ENCODE peak calls at places on chromosomes 11 and 22, in nine cellular contexts. One of them, this sample, is unnamed.

GRCh38 chr11:93614111-93614784 is 47.2 kb upstream of the CEP295 start:
- DNase-seq in neural progenitor cell: peak
- DNase-seq in D341Med: peak
- DNase-seq in cerebellum: no peak
- DNase-seq in upper lobe of right lung: no peak
- DNase-seq in activated CD4-positive, alpha-beta T cell treated with anti-CD3 and anti-CD28 coated beads, Interleukin-2, amount 50 U/mL, for 48 hours: peak
- DNase-seq in progenitor cell of endocrine pancreas: no peak
- DNase-seq in HL-60: no peak
- DNase-seq in stimulated activated CD8-positive, alpha-beta memory T cell treated with anti-CD3 and anti-CD28 coated beads, Interleukin-4, amount 100 ng/mL, for 24 hours: no peak
- DNase-seq in this sample: no peak

GRCh38 chr22:46845281-46846153 is 83.1 kb downstream of the TBC1D22A start:
- DNase-seq in neural progenitor cell: no peak
- DNase-seq in D341Med: no peak
- DNase-seq in cerebellum: peak
- DNase-seq in upper lobe of right lung: no peak
- DNase-seq in activated CD4-positive, alpha-beta T cell treated with anti-CD3 and anti-CD28 coated beads, Interleukin-2, amount 50 U/mL, for 48 hours: no peak
- DNase-seq in progenitor cell of endocrine pancreas: no peak
- DNase-seq in HL-60: no peak
- DNase-seq in stimulated activated CD8-positive, alpha-beta memory T cell treated with anti-CD3 and anti-CD28 coated beads, Interleukin-4, amount 100 ng/mL, for 24 hours: no peak
- DNase-seq in this sample: peak

GRCh38 chr11:105838668-105839403 is 183.2 kb downstream of the MSANTD4 start:
- DNase-seq in neural progenitor cell: no peak
- DNase-seq in D341Med: no peak
- DNase-seq in cerebellum: no peak
- DNase-seq in upper lobe of right lung: no peak
- DNase-seq in activated CD4-positive, alpha-beta T cell treated with anti-CD3 and anti-CD28 coated beads, Interleukin-2, amount 50 U/mL, for 48 hours: no peak
- DNase-seq in progenitor cell of endocrine pancreas: no peak
- DNase-seq in HL-60: no peak
- DNase-seq in stimulated activated CD8-positive, alpha-beta memory T cell treated with anti-CD3 and anti-CD28 coated beads, Interleukin-4, amount 100 ng/mL, for 24 hours: no peak
- DNase-seq in this sample: no peak

GRCh38 chr11:65170058-65170534 is at the start of gene SPDYC:
- DNase-seq in neural progenitor cell: no peak
- DNase-seq in D341Med: no peak
- DNase-seq in cerebellum: no peak
- DNase-seq in upper lobe of right lung: no peak
- DNase-seq in activated CD4-positive, alpha-beta T cell treated with anti-CD3 and anti-CD28 coated beads, Interleukin-2, amount 50 U/mL, for 48 hours: no peak
- DNase-seq in progenitor cell of endocrine pancreas: no peak
- DNase-seq in HL-60: no peak
- DNase-seq in stimulated activated CD8-positive, alpha-beta memory T cell treated with anti-CD3 and anti-CD28 coated beads, Interleukin-4, amount 100 ng/mL, for 24 hours: no peak
- DNase-seq in this sample: no peak

GRCh38 chr11:111378773-111379499 is at the start of gene POU2AF1:
- DNase-seq in neural progenitor cell: no peak
- DNase-seq in D341Med: no peak
- DNase-seq in cerebellum: peak
- DNase-seq in upper lobe of right lung: no peak
- DNase-seq in activated CD4-positive, alpha-beta T cell treated with anti-CD3 and anti-CD28 coated beads, Interleukin-2, amount 50 U/mL, for 48 hours: peak
- DNase-seq in progenitor cell of endocrine pancreas: no peak
- DNase-seq in HL-60: no peak
- DNase-seq in stimulated activated CD8-positive, alpha-beta memory T cell treated with anti-CD3 and anti-CD28 coated beads, Interleukin-4, amount 100 ng/mL, for 24 hours: peak
- DNase-seq in this sample: no peak

GRCh38 chr22:36467946-36468345 is 13.5 kb downstream of the TXN2 start:
- DNase-seq in neural progenitor cell: no peak
- DNase-seq in D341Med: no peak
- DNase-seq in cerebellum: no peak
- DNase-seq in upper lobe of right lung: no peak
- DNase-seq in activated CD4-positive, alpha-beta T cell treated with anti-CD3 and anti-CD28 coated beads, Interleukin-2, amount 50 U/mL, for 48 hours: peak
- DNase-seq in progenitor cell of endocrine pancreas: no peak
- DNase-seq in HL-60: peak
- DNase-seq in stimulated activated CD8-positive, alpha-beta memory T cell treated with anti-CD3 and anti-CD28 coated beads, Interleukin-4, amount 100 ng/mL, for 24 hours: no peak
- DNase-seq in this sample: no peak

GRCh38 chr11:33531743-33532181 is 168.9 kb downstream of the C11orf91 start:
- DNase-seq in neural progenitor cell: no peak
- DNase-seq in D341Med: no peak
- DNase-seq in cerebellum: no peak
- DNase-seq in upper lobe of right lung: no peak
- DNase-seq in activated CD4-positive, alpha-beta T cell treated with anti-CD3 and anti-CD28 coated beads, Interleukin-2, amount 50 U/mL, for 48 hours: no peak
- DNase-seq in progenitor cell of endocrine pancreas: no peak
- DNase-seq in HL-60: no peak
- DNase-seq in stimulated activated CD8-positive, alpha-beta memory T cell treated with anti-CD3 and anti-CD28 coated beads, Interleukin-4, amount 100 ng/mL, for 24 hours: no peak
- DNase-seq in this sample: no peak

GRCh38 chr22:47547239-47547661 is 784.8 kb downstream of the TBC1D22A start:
- DNase-seq in neural progenitor cell: no peak
- DNase-seq in D341Med: no peak
- DNase-seq in cerebellum: peak
- DNase-seq in upper lobe of right lung: no peak
- DNase-seq in activated CD4-positive, alpha-beta T cell treated with anti-CD3 and anti-CD28 coated beads, Interleukin-2, amount 50 U/mL, for 48 hours: no peak
- DNase-seq in progenitor cell of endocrine pancreas: no peak
- DNase-seq in HL-60: no peak
- DNase-seq in stimulated activated CD8-positive, alpha-beta memory T cell treated with anti-CD3 and anti-CD28 coated beads, Interleukin-4, amount 100 ng/mL, for 24 hours: no peak
- DNase-seq in this sample: no peak

GRCh38 chr11:30329150-30329940 is 6.4 kb downstream of the ARL14EP start:
- DNase-seq in neural progenitor cell: no peak
- DNase-seq in D341Med: no peak
- DNase-seq in cerebellum: no peak
- DNase-seq in upper lobe of right lung: no peak
- DNase-seq in activated CD4-positive, alpha-beta T cell treated with anti-CD3 and anti-CD28 coated beads, Interleukin-2, amount 50 U/mL, for 48 hours: no peak
- DNase-seq in progenitor cell of endocrine pancreas: no peak
- DNase-seq in HL-60: no peak
- DNase-seq in stimulated activated CD8-positive, alpha-beta memory T cell treated with anti-CD3 and anti-CD28 coated beads, Interleukin-4, amount 100 ng/mL, for 24 hours: no peak
- DNase-seq in this sample: no peak

GRCh38 chr11:67507242-67507890 is 596 bp downstream of the CDK2AP2 start:
- DNase-seq in neural progenitor cell: peak
- DNase-seq in D341Med: no peak
- DNase-seq in cerebellum: peak
- DNase-seq in upper lobe of right lung: no peak
- DNase-seq in activated CD4-positive, alpha-beta T cell treated with anti-CD3 and anti-CD28 coated beads, Interleukin-2, amount 50 U/mL, for 48 hours: no peak
- DNase-seq in progenitor cell of endocrine pancreas: no peak
- DNase-seq in HL-60: no peak
- DNase-seq in stimulated activated CD8-positive, alpha-beta memory T cell treated with anti-CD3 and anti-CD28 coated beads, Interleukin-4, amount 100 ng/mL, for 24 hours: no peak
- DNase-seq in this sample: peak

GRCh38 chr11:12845739-12846358 is 163.3 kb upstream of the RASSF10 start:
- DNase-seq in neural progenitor cell: peak
- DNase-seq in D341Med: peak
- DNase-seq in cerebellum: no peak
- DNase-seq in upper lobe of right lung: no peak
- DNase-seq in activated CD4-positive, alpha-beta T cell treated with anti-CD3 and anti-CD28 coated beads, Interleukin-2, amount 50 U/mL, for 48 hours: no peak
- DNase-seq in progenitor cell of endocrine pancreas: peak
- DNase-seq in HL-60: no peak
- DNase-seq in stimulated activated CD8-positive, alpha-beta memory T cell treated with anti-CD3 and anti-CD28 coated beads, Interleukin-4, amount 100 ng/mL, for 24 hours: no peak
- DNase-seq in this sample: no peak

GRCh38 chr11:12274056-12274455 is 103.3 kb upstream of the PARVA start:
- DNase-seq in neural progenitor cell: no peak
- DNase-seq in D341Med: no peak
- DNase-seq in cerebellum: peak
- DNase-seq in upper lobe of right lung: no peak
- DNase-seq in activated CD4-positive, alpha-beta T cell treated with anti-CD3 and anti-CD28 coated beads, Interleukin-2, amount 50 U/mL, for 48 hours: no peak
- DNase-seq in progenitor cell of endocrine pancreas: no peak
- DNase-seq in HL-60: no peak
- DNase-seq in stimulated activated CD8-positive, alpha-beta memory T cell treated with anti-CD3 and anti-CD28 coated beads, Interleukin-4, amount 100 ng/mL, for 24 hours: no peak
- DNase-seq in this sample: no peak

GRCh38 chr11:119691701-119692546 is 37.1 kb downstream of the NECTIN1 start:
- DNase-seq in neural progenitor cell: no peak
- DNase-seq in D341Med: no peak
- DNase-seq in cerebellum: no peak
- DNase-seq in upper lobe of right lung: no peak
- DNase-seq in activated CD4-positive, alpha-beta T cell treated with anti-CD3 and anti-CD28 coated beads, Interleukin-2, amount 50 U/mL, for 48 hours: no peak
- DNase-seq in progenitor cell of endocrine pancreas: no peak
- DNase-seq in HL-60: no peak
- DNase-seq in stimulated activated CD8-positive, alpha-beta memory T cell treated with anti-CD3 and anti-CD28 coated beads, Interleukin-4, amount 100 ng/mL, for 24 hours: no peak
- DNase-seq in this sample: no peak

GRCh38 chr11:17985517-17985916 is 27.3 kb downstream of the SERGEF start:
- DNase-seq in neural progenitor cell: no peak
- DNase-seq in D341Med: no peak
- DNase-seq in cerebellum: peak
- DNase-seq in upper lobe of right lung: no peak
- DNase-seq in activated CD4-positive, alpha-beta T cell treated with anti-CD3 and anti-CD28 coated beads, Interleukin-2, amount 50 U/mL, for 48 hours: no peak
- DNase-seq in progenitor cell of endocrine pancreas: no peak
- DNase-seq in HL-60: no peak
- DNase-seq in stimulated activated CD8-positive, alpha-beta memory T cell treated with anti-CD3 and anti-CD28 coated beads, Interleukin-4, amount 100 ng/mL, for 24 hours: no peak
- DNase-seq in this sample: no peak

GRCh38 chr22:29729161-29729560 is 9.4 kb downstream of the CABP7 start:
- DNase-seq in neural progenitor cell: no peak
- DNase-seq in D341Med: no peak
- DNase-seq in cerebellum: no peak
- DNase-seq in upper lobe of right lung: no peak
- DNase-seq in activated CD4-positive, alpha-beta T cell treated with anti-CD3 and anti-CD28 coated beads, Interleukin-2, amount 50 U/mL, for 48 hours: no peak
- DNase-seq in progenitor cell of endocrine pancreas: no peak
- DNase-seq in HL-60: no peak
- DNase-seq in stimulated activated CD8-positive, alpha-beta memory T cell treated with anti-CD3 and anti-CD28 coated beads, Interleukin-4, amount 100 ng/mL, for 24 hours: no peak
- DNase-seq in this sample: no peak

GRCh38 chr11:42251984-42252383 is 792.5 kb upstream of the LRRC4C start:
- DNase-seq in neural progenitor cell: no peak
- DNase-seq in D341Med: no peak
- DNase-seq in cerebellum: no peak
- DNase-seq in upper lobe of right lung: no peak
- DNase-seq in activated CD4-positive, alpha-beta T cell treated with anti-CD3 and anti-CD28 coated beads, Interleukin-2, amount 50 U/mL, for 48 hours: no peak
- DNase-seq in progenitor cell of endocrine pancreas: no peak
- DNase-seq in HL-60: no peak
- DNase-seq in stimulated activated CD8-positive, alpha-beta memory T cell treated with anti-CD3 and anti-CD28 coated beads, Interleukin-4, amount 100 ng/mL, for 24 hours: no peak
- DNase-seq in this sample: no peak

GRCh38 chr22:36026741-36027140 is 1.9 kb downstream of the RBFOX2 start:
- DNase-seq in neural progenitor cell: no peak
- DNase-seq in D341Med: no peak
- DNase-seq in cerebellum: peak
- DNase-seq in upper lobe of right lung: no peak
- DNase-seq in activated CD4-positive, alpha-beta T cell treated with anti-CD3 and anti-CD28 coated beads, Interleukin-2, amount 50 U/mL, for 48 hours: no peak
- DNase-seq in progenitor cell of endocrine pancreas: no peak
- DNase-seq in HL-60: no peak
- DNase-seq in stimulated activated CD8-positive, alpha-beta memory T cell treated with anti-CD3 and anti-CD28 coated beads, Interleukin-4, amount 100 ng/mL, for 24 hours: no peak
- DNase-seq in this sample: no peak

GRCh38 chr22:30969532-30970355 is 679 bp downstream of the TUG1 start:
- DNase-seq in neural progenitor cell: no peak
- DNase-seq in D341Med: no peak
- DNase-seq in cerebellum: no peak
- DNase-seq in upper lobe of right lung: no peak
- DNase-seq in activated CD4-positive, alpha-beta T cell treated with anti-CD3 and anti-CD28 coated beads, Interleukin-2, amount 50 U/mL, for 48 hours: no peak
- DNase-seq in progenitor cell of endocrine pancreas: no peak
- DNase-seq in HL-60: peak
- DNase-seq in stimulated activated CD8-positive, alpha-beta memory T cell treated with anti-CD3 and anti-CD28 coated beads, Interleukin-4, amount 100 ng/mL, for 24 hours: no peak
- DNase-seq in this sample: no peak

This sample was measured in pulmonary artery endothelial cell.